ENCODE peak calls at places on chromosome X, in seven cellular contexts. V, G, L, M, O, F and C are unnamed samples. For H3K9me3, the result is how much of the 10 kb centered on the place peaks cover.

GRCh38 chrX:127037179-127037578 is 217.7 kb downstream of the PRR32 start:
- DNase-seq in O (no peak), G (no peak), M (no peak), V (no peak), L (no peak), F (no peak), C (no peak)

GRCh38 chrX:150051096-150051495 is 112.8 kb upstream of the EOLA2 start:
- DNase-seq in G (no peak), F (no peak), O (no peak), L (no peak), V (no peak), M (no peak), C (no peak)

GRCh38 chrX:46404774-46405173 is 140.4 kb downstream of the ZNF674 start:
- DNase-seq in O (no peak), F (no peak), G (no peak), L (no peak), V (no peak), M (no peak), C (no peak)

GRCh38 chrX:9525511-9526248 is 60.8 kb downstream of the TBL1X start:
- DNase-seq in G (no peak), L (peak), M (no peak), O (peak), F (no peak), V (no peak), C (no peak)

GRCh38 chrX:107429090-107429489 is 20.4 kb upstream of the FRMPD3 start:
- DNase-seq in O (peak), F (no peak), V (peak), L (peak), M (no peak), G (no peak), C (peak)

GRCh38 chrX:72576161-72576896 is 3.7 kb upstream of the HDAC8 start:
- DNase-seq in G (no peak), L (no peak), M (no peak), V (peak), F (no peak), O (no peak), C (no peak)

GRCh38 chrX:29397506-29397905 is 810.3 kb downstream of the IL1RAPL1 start:
- DNase-seq in L (no peak), V (peak), G (no peak), O (no peak), F (no peak), M (no peak), C (no peak)

GRCh38 chrX:1874899-1875298 is 260.0 kb downstream of the ASMT start:
- DNase-seq in V (no peak), L (no peak), M (no peak), O (no peak), G (no peak), F (no peak), C (no peak)

GRCh38 chrX:139759637-139760036 is 51.7 kb upstream of the MCF2 start:
- DNase-seq in O (peak), G (no peak), L (peak), V (peak), F (no peak), M (peak), C (peak)

GRCh38 chrX:39310925-39311324 is 509.7 kb downstream of the MID1IP1 start:
- DNase-seq in V (no peak), L (no peak), M (no peak), O (no peak), F (no peak), G (no peak), C (no peak)

GRCh38 chrX:1440506-1440905 is 12.2 kb downstream of the ASMTL start:
- DNase-seq in F (no peak), G (no peak), V (no peak), M (no peak), O (no peak), L (no peak), C (no peak)

GRCh38 chrX:56232221-56233082 is at the start of gene KLF8:
- DNase-seq in V (peak), F (no peak), G (peak), M (peak), L (no peak), O (peak), C (no peak)

GRCh38 chrX:40469316-40469715 is 111.5 kb upstream of the ATP6AP2 start:
- DNase-seq in G (no peak), O (no peak), V (no peak), L (no peak), F (no peak), M (no peak), C (no peak)

GRCh38 chrX:108735680-108736508 is 469 bp downstream of the IRS4 start:
- DNase-seq in O (peak), V (peak), L (no peak), G (no peak), M (peak), F (peak), C (no peak)

GRCh38 chrX:47358387-47359065 is 11.9 kb upstream of the ZNF157 start:
- DNase-seq in O (no peak), V (no peak), G (no peak), F (no peak), L (peak), M (no peak), C (no peak)

GRCh38 chrX:136584545-136584944 is 52.5 kb downstream of the VGLL1 start:
- DNase-seq in O (no peak), V (no peak), M (no peak), L (no peak), F (no peak), G (no peak), C (no peak)

GRCh38 chrX:24375732-24376131 is 15.3 kb downstream of the SUPT20HL1 start:
- DNase-seq in O (peak), M (no peak), V (no peak), F (no peak), L (no peak), G (no peak), C (no peak)

GRCh38 chrX:119041175-119041574 is 31.6 kb upstream of the CT47C1 start:
- DNase-seq in G (peak), V (peak), L (no peak), M (peak), O (no peak), F (no peak), C (no peak)

GRCh38 chrX:118418811-118419251 is 72.9 kb downstream of the WDR44 start:
- DNase-seq in G (no peak), M (no peak), L (no peak), F (no peak), V (no peak), O (no peak), C (no peak)

GRCh38 chrX:69415698-69416097 is 88.4 kb upstream of the NALF2 start:
- DNase-seq in F (no peak), L (no peak), O (no peak), M (no peak), G (no peak), V (no peak), C (no peak)
- H3K9me3 ChIP-seq in F (under half), L (under half), O (under half), M (under half), G (under half), V (under half), C (under half)

GRCh38 chrX:15413101-15413500 is 28.9 kb upstream of the VEGFD start:
- DNase-seq in L (no peak), G (no peak), O (peak), M (no peak), V (no peak), F (no peak), C (no peak)

GRCh38 chrX:15416133-15416993 is 32.1 kb upstream of the VEGFD start:
- DNase-seq in L (no peak), M (no peak), O (no peak), V (peak), F (no peak), G (no peak), C (no peak)

GRCh38 chrX:15418707-15419181 is 34.5 kb upstream of the VEGFD start:
- DNase-seq in L (no peak), V (no peak), M (no peak), G (no peak), F (peak), O (no peak), C (no peak)

GRCh38 chrX:15418041-15418706 is 34.0 kb upstream of the VEGFD start:
- DNase-seq in L (no peak), F (no peak), V (peak), G (no peak), O (no peak), M (no peak), C (no peak)
- TF ChIP-seq EZH2phosphoT487 in L (no peak), F (no peak), V (no peak), G (no peak), O (no peak), M (no peak), C (no peak)

DNA sequence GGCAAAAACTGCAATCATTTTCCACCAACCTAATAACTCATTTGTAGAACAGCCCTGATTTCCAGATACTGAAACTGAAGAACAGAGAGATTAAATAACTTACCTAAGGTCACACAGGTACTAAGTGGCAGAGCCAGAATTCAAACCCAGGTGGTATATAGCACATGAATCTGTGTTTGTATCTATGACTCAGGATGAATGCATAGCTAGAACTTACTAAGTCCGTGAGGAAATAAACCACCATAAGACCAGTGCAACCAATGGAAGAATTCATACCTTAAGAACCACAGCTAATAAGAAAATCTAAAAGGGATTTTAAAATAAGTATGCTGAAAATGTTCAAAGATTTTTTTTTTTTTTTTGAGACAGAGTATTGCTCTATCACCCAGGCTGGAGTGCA is 1.5 kb upstream of the PLAC1 start:
- DNase-seq in V (no peak), M (no peak), O (no peak), F (no peak), G (no peak), L (no peak), C (no peak)
- H3K4me3 ChIP-seq in V (no peak), M (no peak), O (no peak), F (no peak), G (no peak), L (no peak), C (no peak)

GRCh38 chrX:131724292-131724691 is 180.4 kb downstream of the OR13H1 start:
- DNase-seq in O (no peak), V (no peak), G (no peak), F (no peak), L (no peak), M (no peak), C (peak)
- H3K9me3 ChIP-seq in O (under half), V (under half), G (under half), F (under half), L (under half), M (under half), C (under half)

DNA sequence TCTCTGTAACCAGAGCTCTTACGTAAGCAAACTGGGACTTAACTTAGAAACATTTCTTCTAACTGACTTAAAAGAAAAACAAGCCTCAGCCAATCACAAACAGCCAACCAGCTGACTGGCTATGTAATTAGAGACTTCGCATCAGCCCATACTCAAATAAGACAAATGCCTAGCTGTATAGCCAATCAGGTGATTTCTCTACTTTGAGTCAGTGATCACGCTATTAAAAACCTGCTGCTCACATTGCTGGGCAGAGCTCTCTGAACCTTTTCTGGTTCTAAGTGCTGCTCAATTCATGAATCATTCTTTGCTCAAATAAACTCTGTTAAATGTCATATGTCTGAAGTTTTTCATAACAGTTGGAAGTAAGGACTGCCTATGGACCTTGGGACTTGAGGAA is 9.9 kb upstream of the SMIM10L2A start:
- DNase-seq in G (no peak), O (no peak), V (peak), M (no peak), L (no peak), F (no peak), C (no peak)
- TF ChIP-seq EZH2phosphoT487 in G (no peak), O (no peak), V (no peak), M (no peak), L (no peak), F (no peak), C (no peak)